ENCODE peak calls at places on chromosomes 11 and 22, in four cellular contexts. H, U, S and E are unnamed samples.

GRCh38 chr11:11574373-11574772 is 47.4 kb downstream of the GALNT18 start:
- DNase-seq in H (no peak), U (no peak), S (no peak), E (no peak)

GRCh38 chr11:120137187-120137610 is 714 bp downstream of the TRIM29 start:
- DNase-seq in H (no peak), U (no peak), S (no peak), E (no peak)

GRCh38 chr11:44823006-44823405 is 96.2 kb downstream of the TSPAN18 start:
- DNase-seq in H (peak), U (peak), S (no peak), E (no peak)

GRCh38 chr11:125777309-125777708 is 1.3 kb downstream of the PATE2 start:
- DNase-seq in H (no peak), U (no peak), S (peak), E (peak)

GRCh38 chr22:41523464-41524221 is 20.6 kb downstream of the POLR3H start:
- DNase-seq in H (peak), U (no peak), S (peak), E (peak)

GRCh38 chr11:78080818-78081495 is 1.3 kb upstream of the NDUFC2 start:
- DNase-seq in H (no peak), U (no peak), S (peak), E (peak)

GRCh38 chr11:104191124-104191523 is 27.2 kb upstream of the PDGFD start:
- DNase-seq in H (no peak), U (no peak), S (peak), E (peak)

GRCh38 chr11:68120212-68121066 is 749 bp downstream of the CHKA start:
- DNase-seq in H (peak), U (peak), S (no peak), E (peak)

GRCh38 chr11:119661226-119661625 is 67.8 kb downstream of the NECTIN1 start:
- DNase-seq in H (no peak), U (no peak), S (no peak), E (no peak)

GRCh38 chr22:46290843-46291785 is 5.6 kb upstream of the GTSE1 start:
- DNase-seq in H (no peak), U (no peak), S (no peak), E (no peak)

GRCh38 chr11:66388746-66389386 is 17.3 kb upstream of the SLC29A2 start:
- DNase-seq in H (peak), U (peak), S (peak), E (peak)

GRCh38 chr22:20159088-20159487 is 8.2 kb upstream of the CCDC188 start:
- DNase-seq in H (peak), U (peak), S (no peak), E (no peak)

GRCh38 chr22:46754110-46754799 is 8.2 kb upstream of the TBC1D22A start:
- DNase-seq in H (no peak), U (no peak), S (peak), E (peak)

GRCh38 chr11:6568191-6568918 is 35.1 kb downstream of the RRP8 start:
- DNase-seq in H (peak), U (no peak), S (peak), E (peak)

GRCh38 chr11:131904756-131905155 is 534.3 kb downstream of the NTM start:
- DNase-seq in H (peak), U (no peak), S (no peak), E (no peak)

GRCh38 chr11:47453365-47453764 is 4.4 kb upstream of the RAPSN start:
- DNase-seq in H (no peak), U (no peak), S (no peak), E (no peak)

GRCh38 chr22:30424471-30425326 is 869 bp upstream of the MTFP1 start:
- DNase-seq in H (no peak), U (no peak), S (peak), E (no peak)

GRCh38 chr22:18113680-18114394 is 3.2 kb downstream of the TUBA8 start:
- DNase-seq in H (no peak), U (no peak), S (no peak), E (no peak)

GRCh38 chr22:40572976-40573375 is 63.5 kb downstream of the MRTFA start:
- DNase-seq in H (no peak), U (no peak), S (no peak), E (peak)

GRCh38 chr11:39346043-39346442 is 2113.4 kb downstream of the LRRC4C start:
- DNase-seq in H (no peak), U (no peak), S (no peak), E (no peak)

GRCh38 chr11:26621147-26621546 is 49.1 kb upstream of the MUC15 start:
- DNase-seq in H (no peak), U (no peak), S (peak), E (peak)

GRCh38 chr22:30396871-30397655 is at the start of gene SEC14L2:
- DNase-seq in H (peak), U (peak), S (peak), E (peak)

GRCh38 chr22:29245626-29246385 is 22.0 kb downstream of the RHBDD3 start:
- DNase-seq in H (peak), U (peak), S (peak), E (peak)

GRCh38 chr11:2561283-2562180 is 116.7 kb downstream of the KCNQ1 start:
- DNase-seq in H (peak), U (no peak), S (no peak), E (no peak)

GRCh38 chr11:27626269-27626937 is 73.9 kb downstream of the BDNF start:
- DNase-seq in H (no peak), U (no peak), S (no peak), E (no peak)

GRCh38 chr22:47307326-47307725 is 544.9 kb downstream of the TBC1D22A start:
- DNase-seq in H (no peak), U (no peak), S (peak), E (peak)

GRCh38 chr11:533049-533585 is 2.3 kb downstream of the HRAS start:
- DNase-seq in H (peak), U (no peak), S (no peak), E (no peak)

GRCh38 chr11:45885274-45885920 is at the start of gene MAPK8IP1:
- DNase-seq in H (peak), U (peak), S (no peak), E (peak)

GRCh38 chr11:62856333-62856910 is 17.0 kb upstream of the WDR74 start:
- DNase-seq in H (no peak), U (no peak), S (no peak), E (no peak)

GRCh38 chr22:41177040-41177625 is 28.0 kb upstream of the L3MBTL2 start:
- DNase-seq in H (no peak), U (no peak), S (no peak), E (no peak)

GRCh38 chr22:31278643-31279326 is 13.5 kb downstream of the PIK3IP1 start:
- DNase-seq in H (no peak), U (no peak), S (no peak), E (no peak)

GRCh38 chr11:45110562-45110961 is 35.9 kb upstream of the PRDM11 start:
- DNase-seq in H (no peak), U (peak), S (peak), E (peak)

GRCh38 chr22:37304595-37305343 is 22.5 kb downstream of the CYTH4 start:
- DNase-seq in H (no peak), U (no peak), S (peak), E (no peak)

GRCh38 chr11:34585870-34586654 is 34.8 kb upstream of the EHF start:
- DNase-seq in H (no peak), U (no peak), S (peak), E (peak)

GRCh38 chr11:16191852-16192240 is 164.5 kb downstream of the SOX6 start:
- DNase-seq in H (no peak), U (peak), S (no peak), E (no peak)

GRCh38 chr11:64371201-64371600 is 12.2 kb downstream of the RPS6KA4 start:
- DNase-seq in H (no peak), U (no peak), S (no peak), E (no peak)

GRCh38 chr11:64121637-64122410 is 44.1 kb downstream of the MACROD1 start:
- DNase-seq in H (no peak), U (no peak), S (peak), E (peak)

GRCh38 chr11:73902303-73902702 is 25.5 kb downstream of the PAAF1 start:
- DNase-seq in H (no peak), U (no peak), S (no peak), E (no peak)

GRCh38 chr11:73912045-73912444 is 35.2 kb downstream of the PAAF1 start:
- DNase-seq in H (no peak), U (no peak), S (no peak), E (no peak)

DNA sequence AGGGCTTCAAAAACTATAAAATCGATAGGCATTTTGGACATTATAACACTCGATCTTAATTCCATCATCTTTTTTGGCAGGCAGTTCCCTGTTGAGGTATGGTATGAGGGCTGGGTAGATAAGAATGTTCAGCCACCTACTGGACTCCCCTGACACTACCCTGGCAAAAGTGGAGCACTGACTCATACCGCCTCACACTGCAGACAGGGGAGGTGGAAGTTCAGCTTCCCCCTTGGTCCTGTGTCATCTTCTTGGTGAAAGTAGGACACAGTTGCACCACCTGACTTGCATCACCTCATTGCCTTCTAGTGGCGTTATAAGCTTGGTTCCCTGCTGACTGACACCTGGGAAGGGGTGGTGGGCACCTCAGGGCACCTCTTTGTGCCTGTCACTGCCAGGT is 30.4 kb downstream of the PAAF1 start:
- DNase-seq in H (no peak), U (no peak), S (peak), E (peak)
- TF ChIP-seq CTCF in H (no peak), U (no peak), S (peak), E (peak)

GRCh38 chr11:30477061-30477460 is 109.1 kb downstream of the MPPED2 start:
- DNase-seq in H (no peak), U (no peak), S (no peak), E (no peak)

GRCh38 chr11:30481816-30482215 is 104.3 kb downstream of the MPPED2 start:
- DNase-seq in H (no peak), U (no peak), S (no peak), E (no peak)

GRCh38 chr11:30481385-30481784 is 104.8 kb downstream of the MPPED2 start:
- DNase-seq in H (no peak), U (no peak), S (no peak), E (no peak)

GRCh38 chr11:30479899-30480298 is 106.3 kb downstream of the MPPED2 start:
- DNase-seq in H (no peak), U (no peak), S (no peak), E (no peak)

DNA sequence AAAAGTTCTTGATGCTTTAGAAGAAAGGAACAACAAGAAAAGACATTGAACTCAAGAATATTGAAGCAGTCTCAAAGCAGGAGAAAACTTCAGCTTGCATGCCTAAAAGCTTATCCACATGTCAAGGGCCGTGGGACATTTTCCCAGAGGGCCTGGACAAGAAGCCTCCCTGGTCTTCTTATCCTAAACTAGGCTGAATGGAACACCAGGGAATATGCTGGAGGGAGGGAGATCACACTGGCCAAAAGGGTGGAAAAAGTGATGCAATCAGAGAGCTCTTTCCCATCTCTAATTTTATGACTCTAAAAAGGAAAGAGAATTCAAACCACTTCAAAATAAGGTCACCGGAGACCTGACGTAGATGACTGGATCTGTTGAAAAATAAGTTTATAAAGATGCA is 107.2 kb downstream of the MPPED2 start:
- DNase-seq in H (no peak), U (no peak), S (no peak), E (no peak)
- TF ChIP-seq CTCF in H (no peak), U (no peak), S (no peak), E (no peak)

GRCh38 chr11:101390539-101390938 is 193.3 kb downstream of the TRPC6 start:
- DNase-seq in H (no peak), U (no peak), S (no peak), E (peak)
- TF ChIP-seq CTCF in H (no peak), U (no peak), S (peak), E (peak)

GRCh38 chr11:85180528-85180927 is 446.6 kb downstream of the DLG2 start:
- DNase-seq in H (no peak), U (no peak), S (no peak), E (no peak)

GRCh38 chr11:85187992-85188391 is 439.2 kb downstream of the DLG2 start:
- DNase-seq in H (no peak), U (no peak), S (no peak), E (no peak)

GRCh38 chr11:85182437-85183109 is 444.6 kb downstream of the DLG2 start:
- DNase-seq in H (peak), U (peak), S (no peak), E (peak)
- TF ChIP-seq CTCF in H (no peak), U (peak), S (peak), E (peak)

GRCh38 chr11:123559418-123559817 is 95.0 kb downstream of the SCN3B start:
- DNase-seq in H (no peak), U (no peak), S (peak), E (peak)
- TF ChIP-seq CTCF in H (no peak), U (peak), S (peak), E (peak)

DNA sequence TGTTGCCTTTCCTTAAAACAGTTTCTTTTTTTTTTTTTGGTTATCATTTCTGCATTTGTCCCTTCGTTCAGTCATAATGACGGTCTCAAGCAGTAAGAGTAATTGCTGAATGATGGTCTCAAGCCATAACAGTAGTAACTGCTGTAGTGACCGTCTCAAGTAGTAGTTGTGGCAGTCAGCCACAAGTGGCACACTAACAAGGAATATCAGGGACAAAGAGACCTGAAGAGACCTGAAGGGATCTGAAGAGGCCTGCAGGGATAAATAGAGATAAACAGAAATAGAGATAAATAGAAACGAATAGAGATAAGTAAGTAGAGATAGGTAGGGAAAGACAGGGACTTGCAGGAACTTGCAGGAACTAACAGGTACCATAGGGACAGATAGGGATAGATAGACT is 42.7 kb upstream of the MRGPRX1 start:
- DNase-seq in H (no peak), U (no peak), S (no peak), E (no peak)
- TF ChIP-seq CTCF in H (no peak), U (no peak), S (no peak), E (no peak)

GRCh38 chr22:45268958-45269844 is 15.5 kb upstream of the UPK3A start:
- DNase-seq in H (peak), U (peak), S (peak), E (peak)
- TF ChIP-seq CTCF in H (peak), U (peak), S (peak), E (peak)

GRCh38 chr11:72000591-72000867 is 1.8 kb downstream of the IL18BP start:
- DNase-seq in H (no peak), U (no peak), S (no peak), E (no peak)

GRCh38 chr11:72001255-72001654 is 2.5 kb downstream of the IL18BP start:
- DNase-seq in H (no peak), U (no peak), S (no peak), E (no peak)

GRCh38 chr11:71999360-71999759 is 651 bp downstream of the IL18BP start:
- DNase-seq in H (no peak), U (no peak), S (no peak), E (peak)

GRCh38 chr11:71998649-71999310 is at the start of gene IL18BP:
- DNase-seq in H (no peak), U (no peak), S (no peak), E (no peak)

DNA sequence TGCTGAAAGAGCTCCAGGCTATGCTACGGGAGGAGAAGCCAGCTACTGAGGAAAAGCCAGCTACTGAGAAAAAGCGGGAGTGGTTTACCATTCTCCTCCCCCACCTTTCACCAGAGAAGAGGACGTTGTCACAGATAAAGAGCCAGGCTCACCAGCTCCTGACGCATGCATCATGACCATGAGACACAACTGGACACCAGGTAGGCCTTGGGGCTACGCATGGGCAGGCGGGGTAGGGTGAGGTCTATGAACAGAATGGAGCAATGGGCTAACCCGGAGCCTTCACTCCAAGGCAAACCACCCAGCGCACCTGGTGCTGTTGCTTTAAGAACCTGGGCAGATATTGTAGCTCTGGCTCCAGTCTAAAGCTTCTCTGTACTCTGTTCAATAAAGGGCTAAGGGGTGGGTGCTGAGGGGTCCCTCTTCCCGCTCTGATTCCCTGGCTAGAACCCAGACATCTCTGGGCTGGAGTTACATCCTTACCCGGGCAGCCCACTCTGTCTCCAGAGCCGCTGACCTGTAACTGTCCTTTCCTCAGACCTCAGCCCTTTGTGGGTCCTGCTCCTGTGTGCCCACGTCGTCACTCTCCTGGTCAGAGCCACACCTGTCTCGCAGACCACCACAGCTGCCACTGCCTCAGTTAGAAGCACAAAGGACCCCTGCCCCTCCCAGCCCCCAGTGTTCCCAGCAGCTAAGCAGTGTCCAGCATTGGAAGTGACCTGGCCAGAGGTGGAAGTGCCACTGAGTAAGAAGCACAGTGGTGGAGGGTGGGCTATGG is 1.3 kb downstream of the IL18BP start:
- DNase-seq in H (no peak), U (no peak), S (no peak), E (no peak)
- TF ChIP-seq CTCF in H (no peak), U (no peak), S (no peak), E (no peak)

DNA sequence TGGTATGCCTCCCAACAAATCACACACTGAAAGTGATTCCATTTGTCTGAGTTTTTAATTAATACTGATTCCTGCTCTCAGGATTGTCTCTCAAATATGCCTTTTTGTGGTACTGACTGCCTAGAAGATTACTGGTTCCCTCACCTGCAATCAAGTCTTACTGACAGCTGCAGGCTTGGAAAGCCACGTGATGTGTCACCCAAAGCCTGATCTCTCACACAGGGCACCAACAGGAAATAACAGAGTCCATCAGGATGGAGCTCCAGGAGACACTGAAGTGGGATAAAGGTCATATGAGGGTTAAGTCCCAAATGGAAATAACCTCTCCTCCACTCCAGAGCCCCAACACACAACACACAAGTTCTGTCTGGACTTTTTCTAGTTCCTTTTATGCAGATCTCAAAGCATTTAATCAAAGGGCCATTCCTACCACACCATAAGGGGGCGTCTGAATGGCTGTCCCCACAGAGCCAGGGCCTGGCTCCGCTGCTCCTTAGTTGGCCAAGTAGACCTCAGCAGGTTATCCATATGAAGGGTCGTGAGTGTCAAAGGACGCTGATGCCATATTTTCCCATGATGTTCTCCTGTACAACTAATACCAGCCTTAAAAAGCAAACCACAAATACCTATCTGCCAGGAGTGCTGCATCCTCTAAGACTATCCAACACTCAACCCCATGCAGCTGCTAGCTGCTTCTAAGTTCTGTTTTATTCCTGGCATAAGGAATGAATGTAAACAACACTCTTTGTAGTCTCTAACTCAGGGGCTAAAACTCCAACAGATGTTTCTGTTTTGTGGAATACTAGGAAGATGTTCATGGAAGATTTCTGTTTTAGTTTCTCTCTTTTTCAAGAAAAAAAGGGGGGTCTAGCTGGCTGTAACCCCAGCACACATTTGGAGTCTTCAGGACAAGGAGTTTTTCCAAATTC is 13.0 kb downstream of the SCUBE2 start:
- DNase-seq in H (no peak), U (no peak), S (no peak), E (peak)
- TF ChIP-seq CTCF in H (no peak), U (no peak), S (peak), E (no peak)